ENCODE peak calls at places on chromosome 12, in five cellular contexts. T, R, D, M and O are unnamed samples.
A peak's percentile ranks its signal among the peaks of the same experiment; 100 is the strongest.

GRCh38 chr12:50764116-50764860 is 387 bp downstream of the ATF1 start:
- DNase-seq in T (peak; percentile 70), R (peak; percentile 56), D (peak; percentile 72), M (peak; percentile 76), O (no peak)

GRCh38 chr12:5085896-5086295 is 42.2 kb downstream of the KCNA5 start:
- DNase-seq in T (no peak), R (no peak), D (no peak), M (no peak), O (no peak)

GRCh38 chr12:124445826-124446225 is 121.6 kb downstream of the NCOR2 start:
- DNase-seq in T (no peak), R (no peak), D (no peak), M (no peak), O (no peak)

GRCh38 chr12:57606016-57606311 is 1.3 kb downstream of the DTX3 start:
- DNase-seq in T (no peak), R (no peak), D (no peak), M (no peak), O (no peak)

GRCh38 chr12:26524862-26525465 is 308.0 kb downstream of the ITPR2 start:
- DNase-seq in T (peak; percentile 51), R (no peak), D (no peak), M (no peak), O (no peak)

GRCh38 chr12:94689002-94689645 is 38.8 kb upstream of the TMCC3 start:
- DNase-seq in T (no peak), R (no peak), D (no peak), M (no peak), O (no peak)

GRCh38 chr12:130754234-130755001 is 38.3 kb upstream of the RIMBP2 start:
- DNase-seq in T (no peak), R (no peak), D (no peak), M (no peak), O (no peak)

GRCh38 chr12:47767197-47767724 is 5.8 kb upstream of the SLC48A1 start:
- DNase-seq in T (no peak), R (peak; percentile 49), D (peak; percentile 62), M (peak; percentile 59), O (no peak)

GRCh38 chr12:83996671-83997070 is 915.9 kb downstream of the SLC6A15 start:
- DNase-seq in T (no peak), R (no peak), D (no peak), M (no peak), O (no peak)

GRCh38 chr12:60106207-60106606 is 510.4 kb downstream of the SLC16A7 start:
- DNase-seq in T (no peak), R (no peak), D (no peak), M (no peak), O (no peak)

GRCh38 chr12:118042091-118042490 is 18.9 kb downstream of the WSB2 start:
- DNase-seq in T (no peak), R (no peak), D (no peak), M (no peak), O (no peak)

GRCh38 chr12:24901975-24902461 is 46.9 kb downstream of the BCAT1 start:
- DNase-seq in T (peak; percentile 49), R (peak; percentile 38), D (peak; percentile 48), M (no peak), O (peak; percentile 47)